ENCODE peak calls at places on chromosome 16, in four cellular contexts. M is AG04450; G is C1 segment of cervical spinal cord; A is naive thymus-derived CD8-positive, alpha-beta T cell. O is an unnamed sample.

GRCh38 chr16:2467301-2468141 is 3.6 kb upstream of the NTN3 start:
- DNase-seq in G (no peak), M (no peak), A (no peak), O (peak; percentile 66)

GRCh38 chr16:8138666-8139065 is 451.6 kb downstream of the TMEM114 start:
- DNase-seq in M (no peak), A (no peak), G (no peak), O (no peak)

GRCh38 chr16:72937916-72938315 is 110.0 kb downstream of the ZFHX3 start:
- DNase-seq in A (no peak), M (no peak), G (no peak), O (no peak)

GRCh38 chr16:2762711-2763110 is 10.3 kb downstream of the SRRM2 start:
- DNase-seq in G (no peak), M (no peak), A (no peak), O (no peak)

GRCh38 chr16:16150117-16150877 is 73.0 kb downstream of the ABCC6 start:
- DNase-seq in G (no peak), M (peak; percentile 73), A (no peak), O (no peak)

GRCh38 chr16:21647562-21648164 is 4.7 kb downstream of the IGSF6 start:
- DNase-seq in M (no peak), G (no peak), A (no peak), O (no peak)

GRCh38 chr16:20675488-20676267 is 21.8 kb downstream of the ACSM1 start:
- DNase-seq in M (no peak), G (no peak), A (no peak), O (no peak)

GRCh38 chr16:28168991-28169554 is 42.7 kb downstream of the XPO6 start:
- DNase-seq in A (peak; percentile 48), G (no peak), M (no peak), O (no peak)

GRCh38 chr16:86939609-86940008 is 361.3 kb downstream of the FOXL1 start:
- DNase-seq in G (no peak), M (no peak), A (no peak), O (no peak)

GRCh38 chr16:8739989-8740704 is 57.3 kb downstream of the TMEM186 start:
- DNase-seq in A (no peak), G (no peak), M (no peak), O (no peak)

GRCh38 chr16:26598061-26598460 is 468.7 kb upstream of the C16orf82 start:
- DNase-seq in M (no peak), G (no peak), A (no peak), O (no peak)

GRCh38 chr16:4679156-4679853 is 14.1 kb upstream of the NUDT16L1 start:
- DNase-seq in M (no peak), A (no peak), G (no peak), O (no peak)

GRCh38 chr16:59356709-59357108 is 622.6 kb upstream of the GOT2 start:
- DNase-seq in A (no peak), M (no peak), G (no peak), O (no peak)

GRCh38 chr16:2987854-2988253 is 7.6 kb upstream of the PKMYT1 start:
- DNase-seq in A (no peak), G (no peak), M (no peak), O (no peak)

GRCh38 chr16:73544266-73544665 is 496.3 kb upstream of the ZFHX3 start:
- DNase-seq in M (no peak), A (no peak), G (no peak), O (no peak)